ENCODE peak calls at places on chromosomes 2 and 18, in seven cellular contexts. Q, I, Z, R, X, E and H are unnamed samples. For H3K9me3, the result is how much of the 10 kb centered on the place peaks cover.

GRCh38 chr18:71398530-71398929 is 1109.7 kb downstream of the SOCS6 start:
- DNase-seq in Z (no peak), R (no peak), X (no peak), E (no peak), I (no peak), Q (no peak), H (peak)

GRCh38 chr2:158969162-158969716 is 799 bp downstream of the TANC1 start:
- DNase-seq in E (peak), X (no peak), Z (no peak), I (no peak), Q (no peak), R (no peak), H (no peak)

GRCh38 chr2:241896746-241897201 is 27.2 kb downstream of the RTP5 start:
- DNase-seq in I (no peak), X (no peak), R (peak), E (peak), Q (no peak), Z (no peak), H (no peak)

GRCh38 chr2:178863856-178864620 is 56.8 kb upstream of the TTN start:
- DNase-seq in E (no peak), Z (no peak), Q (no peak), X (no peak), R (peak), I (no peak), H (peak)

GRCh38 chr18:48592540-48592939 is 53.7 kb downstream of the CTIF start:
- DNase-seq in Q (no peak), R (no peak), E (no peak), Z (no peak), I (no peak), X (no peak), H (no peak)

GRCh38 chr2:141331127-141331526 is 799.7 kb downstream of the LRP1B start:
- DNase-seq in I (no peak), Q (no peak), X (no peak), R (no peak), Z (no peak), E (peak), H (no peak)

GRCh38 chr2:17958486-17959092 is 80.1 kb downstream of the KCNS3 start:
- DNase-seq in Z (no peak), X (no peak), I (no peak), E (no peak), Q (no peak), R (no peak), H (no peak)

GRCh38 chr18:32548688-32549087 is 78.0 kb upstream of the GAREM1 start:
- DNase-seq in R (no peak), Z (no peak), X (no peak), Q (no peak), E (peak), I (no peak), H (no peak)

GRCh38 chr2:179751184-179751809 is 110.1 kb downstream of the ZNF385B start:
- DNase-seq in Q (no peak), R (no peak), E (no peak), X (peak), I (no peak), Z (no peak), H (peak)

GRCh38 chr2:102483086-102483485 is 10.1 kb downstream of the SLC9A4 start:
- DNase-seq in X (no peak), Z (no peak), E (no peak), R (no peak), I (no peak), Q (no peak), H (no peak)

GRCh38 chr2:120245520-120245835 is 7.2 kb upstream of the RALB start:
- DNase-seq in R (peak), Q (no peak), I (no peak), E (no peak), X (no peak), Z (no peak), H (no peak)

DNA sequence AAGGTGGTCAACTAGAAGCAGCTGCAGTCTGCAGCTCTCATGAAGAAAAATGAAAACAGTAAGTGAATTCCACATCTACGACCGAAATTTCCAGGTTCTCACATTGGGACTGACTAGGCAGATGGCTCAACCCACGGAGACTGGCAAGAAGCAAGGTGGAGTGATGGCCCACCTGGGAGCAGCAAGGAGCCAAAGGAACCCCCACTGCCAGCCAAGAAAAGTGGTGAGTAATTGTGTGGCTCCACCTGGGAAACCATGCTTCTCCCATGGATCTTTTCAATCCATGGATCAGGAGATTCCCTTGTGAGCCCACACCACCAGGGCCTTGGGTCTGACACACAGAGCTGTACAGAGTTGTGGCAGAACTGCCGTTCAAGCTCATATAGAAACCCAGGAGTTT is 64.0 kb downstream of the ZSWIM2 start:
- DNase-seq in X (no peak), Z (no peak), E (no peak), I (no peak), Q (no peak), R (no peak), H (no peak)
- H3K9me3 ChIP-seq in X (under half), Z (under half), E (under half), I (under half), Q (under half), R (under half), H (under half)

GRCh38 chr18:63213331-63213900 is 106.2 kb downstream of the BCL2 start:
- DNase-seq in R (no peak), Q (no peak), I (no peak), Z (no peak), E (no peak), X (no peak), H (peak)

GRCh38 chr18:63218472-63218871 is 101.1 kb downstream of the BCL2 start:
- DNase-seq in R (no peak), E (no peak), Z (no peak), X (no peak), I (no peak), Q (no peak), H (no peak)

GRCh38 chr18:63213936-63214671 is 105.5 kb downstream of the BCL2 start:
- DNase-seq in Q (no peak), R (no peak), Z (no peak), X (no peak), I (no peak), E (no peak), H (no peak)

GRCh38 chr18:63216497-63216896 is 103.1 kb downstream of the BCL2 start:
- DNase-seq in X (no peak), E (no peak), Q (no peak), I (no peak), Z (no peak), R (no peak), H (no peak)

GRCh38 chr18:63216911-63217311 is 102.7 kb downstream of the BCL2 start:
- DNase-seq in Q (peak), I (peak), E (no peak), R (no peak), Z (no peak), X (no peak), H (no peak)
- H3K27ac ChIP-seq in Q (peak), I (peak), E (no peak), R (no peak), Z (peak), X (no peak), H (no peak)

DNA sequence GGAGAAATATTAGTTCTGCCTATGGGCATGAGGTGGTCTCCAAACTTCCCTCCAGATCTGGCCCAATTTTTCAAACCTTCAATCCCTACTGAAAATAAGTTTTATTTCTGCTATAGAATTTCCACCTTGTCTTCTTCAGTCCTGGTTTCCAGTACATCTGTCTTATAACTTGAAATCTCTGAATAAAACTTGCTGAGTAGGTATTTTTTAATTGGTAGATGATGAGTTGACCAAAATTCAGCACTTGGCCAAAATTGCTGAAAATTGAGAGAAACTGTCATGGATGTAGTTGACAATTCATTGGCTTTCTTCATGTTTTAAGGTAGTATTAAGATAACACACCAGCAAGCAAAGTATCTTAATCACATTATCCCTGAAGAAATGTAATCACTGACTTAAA is 206.2 kb downstream of the PARD3B start:
- DNase-seq in I (no peak), R (no peak), Q (no peak), E (no peak), X (no peak), Z (no peak), H (no peak)
- H3K9me3 ChIP-seq in I (under half), R (under half), Q (under half), E (under half), X (under half), Z (under half), H (under half)

GRCh38 chr2:172430671-172431070 is 3.3 kb downstream of the ITGA6 start:
- DNase-seq in R (no peak), E (no peak), I (no peak), Z (no peak), Q (no peak), X (peak), H (no peak)
- H3K27ac ChIP-seq in R (no peak), E (no peak), I (no peak), Z (no peak), Q (no peak), X (no peak), H (no peak)

GRCh38 chr2:116141891-116142474 is 1672.5 kb upstream of the DDX18 start:
- DNase-seq in E (no peak), Z (no peak), R (no peak), X (no peak), I (no peak), Q (no peak), H (no peak)
- H3K9me3 ChIP-seq in E (under half), Z (under half), R (under half), X (under half), I (under half), Q (under half), H (under half)

GRCh38 chr2:218400167-218400929 is 680 bp downstream of the CTDSP1 start:
- DNase-seq in Q (peak), Z (peak), R (peak), I (peak), X (no peak), E (peak), H (peak)
- H3K27ac ChIP-seq in Q (peak), Z (peak), R (peak), I (peak), X (peak), E (peak), H (peak)

DNA sequence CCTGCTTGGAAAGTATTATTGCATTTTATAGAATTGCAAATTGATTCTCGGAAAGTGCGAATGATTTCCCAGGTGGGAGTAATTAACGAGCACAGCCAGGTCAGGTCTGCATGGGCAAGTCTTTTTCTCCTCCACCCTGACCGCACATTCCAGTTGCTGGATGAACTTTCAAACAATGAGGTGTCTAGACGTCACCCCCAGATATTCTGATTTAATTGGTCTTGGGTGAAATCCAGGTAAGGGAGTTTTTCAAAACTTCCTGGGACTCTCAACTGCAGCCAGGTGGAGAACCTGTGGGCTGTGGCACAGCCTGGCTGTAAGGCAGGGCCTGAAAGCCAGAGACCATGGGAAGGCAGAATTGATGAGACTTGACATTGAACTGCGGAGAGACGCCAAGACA is 15.9 kb upstream of the RNF152 start:
- DNase-seq in Q (no peak), I (no peak), E (no peak), Z (no peak), X (no peak), R (no peak), H (no peak)
- H3K9me3 ChIP-seq in Q (under half), I (under half), E (under half), Z (under half), X (under half), R (under half), H (under half)